ENCODE peak calls at places on chromosome 14, in seven cellular contexts. Z, K, H, V, L, G and E are unnamed samples.

GRCh38 chr14:80781968-80782367 is 159.6 kb downstream of the CEP128 start:
- DNase-seq in H (peak; percentile 8), Z (no peak), V (no peak), L (no peak), K (no peak), G (no peak), E (no peak)

GRCh38 chr14:59483360-59483759 is 848 bp downstream of the L3HYPDH start:
- DNase-seq in G (no peak), K (no peak), L (no peak), V (no peak), Z (peak; percentile 37), H (peak; percentile 80), E (peak; percentile 38)

GRCh38 chr14:51564986-51565604 is 86.6 kb upstream of the FRMD6 start:
- DNase-seq in V (no peak), L (no peak), Z (no peak), K (no peak), G (no peak), H (no peak), E (no peak)

GRCh38 chr14:71594828-71595227 is 337.4 kb upstream of the RGS6 start:
- DNase-seq in Z (no peak), V (peak; percentile 47), K (no peak), H (peak; percentile 75), L (no peak), G (no peak), E (no peak)

GRCh38 chr14:77041837-77042557 is 13.5 kb upstream of the IRF2BPL start:
- DNase-seq in L (peak; percentile 30), K (no peak), V (no peak), Z (no peak), G (no peak), H (peak; percentile 98), E (no peak)

GRCh38 chr14:51562816-51563215 is 88.9 kb upstream of the FRMD6 start:
- DNase-seq in H (no peak), Z (no peak), K (no peak), V (no peak), L (no peak), G (no peak), E (no peak)

GRCh38 chr14:103137721-103138482 is 14.6 kb downstream of the TNFAIP2 start:
- DNase-seq in Z (no peak), H (no peak), G (no peak), L (no peak), K (no peak), V (no peak), E (no peak)

GRCh38 chr14:100585448-100586152 is 1.6 kb downstream of the BEGAIN start:
- DNase-seq in K (no peak), Z (no peak), G (peak; percentile 26), H (no peak), V (no peak), L (no peak), E (no peak)

GRCh38 chr14:61632401-61633195 is 62.7 kb upstream of the HIF1A start:
- DNase-seq in H (no peak), L (no peak), G (no peak), V (no peak), K (no peak), Z (no peak), E (no peak)

GRCh38 chr14:59336078-59336477 is 129.1 kb downstream of the GPR135 start:
- DNase-seq in Z (no peak), H (peak; percentile 86), G (no peak), K (no peak), V (no peak), L (no peak), E (no peak)

GRCh38 chr14:92792885-92793284 is 1.2 kb upstream of the GOLGA5 start:
- DNase-seq in L (no peak), H (no peak), Z (peak; percentile 26), G (no peak), V (no peak), K (peak; percentile 34), E (no peak)